ENCODE peak calls at places on chromosomes 7 and 10, in four cellular contexts. B is Peyer's patch, P is IMR-90, D is HCT116. G is an unnamed sample. For H3K4me1, the result is how much of the 10 kb centered on the place peaks cover.

GRCh38 chr10:86019141-86019540 is 347.5 kb downstream of the GRID1 start:
- DNase-seq in B (no peak), P (no peak), D (no peak), G (no peak)

GRCh38 chr10:79938728-79939380 is 10.1 kb downstream of the SFTPD start:
- DNase-seq in B (no peak), P (no peak), D (no peak), G (no peak)

GRCh38 chr10:67771200-67771599 is 66.8 kb downstream of the DNAJC12 start:
- DNase-seq in B (no peak), P (no peak), D (no peak), G (no peak)

GRCh38 chr7:21099432-21099831 is 312.7 kb upstream of the SP8 start:
- DNase-seq in B (no peak), P (no peak), D (no peak), G (no peak)

GRCh38 chr7:158924956-158925355 is 68.6 kb downstream of the DYNC2I1 start:
- DNase-seq in B (no peak), P (peak), D (no peak), G (no peak)

GRCh38 chr10:22714524-22715289 is at the start of gene PIP4K2A:
- DNase-seq in B (peak), P (peak), D (peak), G (peak)

GRCh38 chr7:68613897-68614296 is 984.4 kb upstream of the AUTS2 start:
- DNase-seq in B (no peak), P (no peak), D (no peak), G (no peak)

GRCh38 chr7:5514440-5515035 is 90.9 kb upstream of the TNRC18 start:
- DNase-seq in B (no peak), P (peak), D (no peak), G (peak)

GRCh38 chr10:7819126-7819470 is 793 bp downstream of the TAF3 start:
- DNase-seq in B (no peak), P (peak), D (no peak), G (no peak)

GRCh38 chr10:100370976-100371706 is 24.1 kb downstream of the SCD start:
- DNase-seq in B (peak), P (peak), D (peak), G (peak)

GRCh38 chr10:80171248-80171660 is 34.1 kb downstream of the ANXA11 start:
- DNase-seq in B (peak), P (no peak), D (no peak), G (no peak)

GRCh38 chr10:86359111-86359510 is 7.5 kb downstream of the GRID1 start:
- DNase-seq in B (peak), P (no peak), D (no peak), G (no peak)

GRCh38 chr7:133748443-133749407 is 378.4 kb upstream of the LRGUK start:
- DNase-seq in B (no peak), P (no peak), D (no peak), G (no peak)

GRCh38 chr10:70589762-70590662 is 12.5 kb downstream of the PRF1 start:
- DNase-seq in B (no peak), P (peak), D (no peak), G (no peak)

GRCh38 chr7:70353948-70354335 is 755.7 kb downstream of the AUTS2 start:
- DNase-seq in B (no peak), P (no peak), D (no peak), G (no peak)

GRCh38 chr7:87934699-87935372 is 785 bp downstream of the ADAM22 start:
- DNase-seq in B (no peak), P (no peak), D (no peak), G (no peak)

GRCh38 chr10:114312585-114312984 is 73.5 kb downstream of the VWA2 start:
- DNase-seq in B (no peak), P (no peak), D (no peak), G (no peak)

GRCh38 chr7:52017802-52018679 is 701.4 kb upstream of the COBL start:
- DNase-seq in B (peak), P (no peak), D (no peak), G (no peak)
- H3K4me3 ChIP-seq in B (no peak), P (no peak), D (no peak), G (no peak)

GRCh38 chr7:2251841-2252771 is 10.1 kb downstream of the NUDT1 start:
- DNase-seq in B (no peak), P (no peak), D (no peak), G (no peak)

GRCh38 chr7:2254429-2255144 is 12.6 kb downstream of the NUDT1 start:
- DNase-seq in B (no peak), P (no peak), D (no peak), G (no peak)

GRCh38 chr7:2255145-2256139 is 13.4 kb downstream of the NUDT1 start:
- DNase-seq in B (no peak), P (no peak), D (no peak), G (no peak)

GRCh38 chr7:2253525-2254244 is 11.7 kb downstream of the NUDT1 start:
- DNase-seq in B (no peak), P (no peak), D (no peak), G (no peak)

DNA sequence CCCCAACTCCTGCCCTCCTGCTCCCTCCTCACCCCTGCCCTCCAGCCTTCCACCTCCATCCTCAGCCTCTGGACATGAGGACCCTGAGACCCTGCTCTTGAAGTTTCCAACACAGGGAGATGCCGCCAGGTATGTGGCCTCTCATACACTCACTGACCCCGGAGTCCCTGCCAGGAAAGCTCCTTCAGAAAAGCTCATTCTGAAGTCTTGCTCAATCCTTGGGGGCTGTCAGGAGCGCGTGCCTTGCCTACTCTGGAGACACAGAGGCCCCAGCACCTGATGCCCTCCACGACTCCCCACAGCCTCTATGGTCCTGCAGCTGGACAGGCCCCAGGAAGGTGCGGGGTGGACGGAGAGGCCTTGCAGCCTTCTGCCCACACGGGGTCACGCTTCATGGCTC is 11.0 kb downstream of the NUDT1 start:
- DNase-seq in B (no peak), P (no peak), D (no peak), G (no peak)
- TF ChIP-seq POLR2A in B (no peak), P (no peak), D (no peak), G (no peak)

DNA sequence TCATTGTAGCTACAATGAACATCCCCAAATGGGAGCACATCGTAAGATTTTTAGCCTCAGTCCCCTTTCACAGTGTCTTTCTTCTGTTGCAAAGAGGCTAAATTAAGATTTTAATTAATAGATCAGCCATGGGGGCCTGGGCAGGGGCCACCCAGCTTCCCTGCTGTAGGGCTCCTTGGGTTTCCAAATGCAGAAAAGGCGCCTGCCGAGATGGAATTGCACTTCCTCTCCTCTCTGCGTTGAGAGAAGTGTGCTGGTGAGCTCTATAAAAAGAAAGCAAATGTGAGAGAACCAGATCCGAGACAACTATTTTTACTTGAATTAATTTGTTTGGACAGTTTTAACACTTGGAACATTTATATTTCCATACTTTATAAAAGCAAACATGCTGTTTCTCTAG is 998.2 kb downstream of the LRMDA start:
- DNase-seq in B (no peak), P (no peak), D (no peak), G (no peak)
- H3K4me1 ChIP-seq in B (under half), P (under half), D (under half), G (under half)

DNA sequence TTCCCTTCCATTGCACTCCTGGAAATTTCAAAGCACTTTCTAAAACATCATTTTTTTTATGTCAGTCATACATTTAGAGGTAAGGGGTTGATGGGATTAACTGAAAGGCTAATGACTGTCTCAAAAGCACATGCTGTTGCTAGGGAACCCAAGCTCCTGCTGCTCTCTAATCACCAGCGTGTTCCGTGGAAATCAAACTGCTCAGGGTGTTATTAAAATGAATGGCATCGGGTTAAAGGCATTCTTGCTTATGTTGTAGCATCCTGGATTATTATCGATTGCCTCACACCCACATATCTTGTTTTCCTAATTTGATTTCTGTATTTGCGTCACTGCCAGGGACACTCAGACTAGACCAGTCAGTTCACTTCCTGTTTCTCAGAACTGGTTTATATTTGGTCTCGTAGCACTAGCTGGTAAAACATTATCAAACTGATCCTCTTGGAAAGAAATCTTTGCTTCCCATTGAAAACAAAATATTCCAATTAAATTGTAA is 216.5 kb upstream of the MKLN1 start:
- DNase-seq in B (no peak), P (peak), D (no peak), G (no peak)
- H3K4me3 ChIP-seq in B (peak), P (peak), D (peak), G (peak)

GRCh38 chr10:128077155-128077875 is 48.9 kb downstream of the MKI67 start:
- DNase-seq in B (no peak), P (no peak), D (no peak), G (no peak)

GRCh38 chr10:128071417-128071782 is 54.8 kb downstream of the MKI67 start:
- DNase-seq in B (no peak), P (no peak), D (no peak), G (no peak)

GRCh38 chr10:128072941-128073615 is 53.1 kb downstream of the MKI67 start:
- DNase-seq in B (no peak), P (no peak), D (no peak), G (no peak)

GRCh38 chr10:128073880-128074279 is 52.3 kb downstream of the MKI67 start:
- DNase-seq in B (no peak), P (no peak), D (no peak), G (no peak)

GRCh38 chr10:128074589-128074988 is 51.6 kb downstream of the MKI67 start:
- DNase-seq in B (no peak), P (no peak), D (no peak), G (no peak)
- TF ChIP-seq POLR2A in B (no peak), P (no peak), D (no peak), G (no peak)

GRCh38 chr7:121875203-121875602 is 2.2 kb downstream of the PTPRZ1 start:
- DNase-seq in B (no peak), P (no peak), D (no peak), G (no peak)
- H3K4me1 ChIP-seq in B (under half), P (under half), D (under half), G (under half)